ENCODE peak calls at places on chromosomes 2 and 18, in six cellular contexts. E is K562, D is upper lobe of left lung, M is HepG2, U is A549, A is GM12878. J is an unnamed sample. For H3K4me1, the result is how much of the 10 kb centered on the place peaks cover.

GRCh38 chr2:98378901-98379300 is 32.6 kb downstream of the CNGA3 start:
- ATAC-seq in E (no peak), D (peak), M (no peak), U (no peak), A (no peak), J (peak)

GRCh38 chr2:233061007-233061590 is 957 bp downstream of the INPP5D start:
- ATAC-seq in E (no peak), D (no peak), M (no peak), U (no peak), A (peak), J (no peak)

GRCh38 chr2:189149981-189150380 is 29.6 kb downstream of the COL5A2 start:
- ATAC-seq in E (no peak), D (no peak), M (no peak), U (no peak), A (no peak), J (no peak)

GRCh38 chr2:96485350-96485749 is 19.8 kb downstream of the NEURL3 start:
- ATAC-seq in E (peak), D (peak), M (peak), U (peak), A (peak), J (no peak)

GRCh38 chr2:30583204-30583749 is 136.2 kb downstream of the LCLAT1 start:
- ATAC-seq in E (peak), D (no peak), M (no peak), U (no peak), A (no peak), J (no peak)

GRCh38 chr18:68462148-68462547 is 252.8 kb downstream of the TMX3 start:
- ATAC-seq in E (no peak), D (no peak), M (no peak), U (no peak), A (no peak), J (no peak)

GRCh38 chr2:176626796-176627195 is 357.6 kb downstream of the MTX2 start:
- ATAC-seq in E (no peak), D (no peak), M (no peak), U (no peak), A (no peak), J (no peak)

GRCh38 chr2:95315801-95316411 is 18.8 kb downstream of the KCNIP3 start:
- ATAC-seq in E (no peak), D (no peak), M (no peak), U (no peak), A (no peak), J (no peak)

GRCh38 chr2:143802871-143803650 is 673.8 kb downstream of the ARHGAP15 start:
- ATAC-seq in E (no peak), D (no peak), M (no peak), U (no peak), A (peak), J (no peak)

GRCh38 chr2:6945087-6945813 is 28.0 kb downstream of the RNF144A start:
- ATAC-seq in E (no peak), D (no peak), M (no peak), U (no peak), A (peak), J (no peak)

GRCh38 chr2:240800241-240800640 is 19.8 kb downstream of the KIF1A start:
- ATAC-seq in E (no peak), D (no peak), M (no peak), U (no peak), A (no peak), J (no peak)

GRCh38 chr18:46343456-46343855 is 239.3 kb downstream of the HAUS1 start:
- ATAC-seq in E (no peak), D (no peak), M (no peak), U (no peak), A (no peak), J (no peak)

GRCh38 chr2:232386490-232386739 is 7.9 kb downstream of the ALPP start:
- ATAC-seq in E (no peak), D (peak), M (no peak), U (peak), A (no peak), J (no peak)

GRCh38 chr2:161017780-161018440 is 142.3 kb upstream of the TANK start:
- ATAC-seq in E (no peak), D (no peak), M (no peak), U (no peak), A (no peak), J (no peak)

GRCh38 chr18:75289762-75290161 is 79.2 kb downstream of the TSHZ1 start:
- ATAC-seq in E (no peak), D (no peak), M (no peak), U (no peak), A (no peak), J (no peak)

GRCh38 chr2:31023550-31023949 is 114.7 kb downstream of the GALNT14 start:
- ATAC-seq in E (no peak), D (no peak), M (no peak), U (no peak), A (no peak), J (no peak)

GRCh38 chr2:230905448-230906430 is 19.3 kb downstream of the GPR55 start:
- ATAC-seq in E (peak), D (no peak), M (peak), U (no peak), A (peak), J (no peak)

GRCh38 chr2:130827502-130828251 is 9.0 kb upstream of the ARHGEF4 start:
- ATAC-seq in E (no peak), D (no peak), M (no peak), U (no peak), A (no peak), J (no peak)

GRCh38 chr2:102238039-102238756 is 51.4 kb downstream of the IL1RL2 start:
- ATAC-seq in E (no peak), D (no peak), M (no peak), U (no peak), A (no peak), J (no peak)

GRCh38 chr18:79642626-79643025 is 37.0 kb upstream of the CTDP1 start:
- ATAC-seq in E (no peak), D (no peak), M (no peak), U (no peak), A (no peak), J (no peak)

GRCh38 chr2:210861038-210861665 is 304.8 kb downstream of the CPS1 start:
- ATAC-seq in E (no peak), D (no peak), M (no peak), U (no peak), A (no peak), J (no peak)

GRCh38 chr18:2532797-2533196 is 38.5 kb downstream of the METTL4 start:
- ATAC-seq in E (no peak), D (no peak), M (no peak), U (no peak), A (no peak), J (no peak)

GRCh38 chr2:72144746-72145657 is 2.7 kb downstream of the CYP26B1 start:
- ATAC-seq in E (no peak), D (no peak), M (peak), U (peak), A (no peak), J (no peak)

GRCh38 chr2:106867231-106867943 is 18.6 kb downstream of the ST6GAL2 start:
- ATAC-seq in E (no peak), D (no peak), M (no peak), U (no peak), A (no peak), J (no peak)

GRCh38 chr18:56068030-56068671 is 480.2 kb upstream of the TCF4 start:
- ATAC-seq in E (no peak), D (no peak), M (no peak), U (no peak), A (no peak), J (no peak)

GRCh38 chr2:64478502-64479230 is 24.7 kb downstream of the LGALSL start:
- ATAC-seq in E (no peak), D (no peak), M (no peak), U (no peak), A (no peak), J (no peak)

GRCh38 chr2:121925466-121925865 is 170.0 kb downstream of the TSN start:
- ATAC-seq in E (no peak), D (no peak), M (no peak), U (no peak), A (no peak), J (no peak)

GRCh38 chr2:152167070-152167469 is 8.5 kb downstream of the STAM2 start:
- ATAC-seq in E (peak), D (no peak), M (no peak), U (no peak), A (peak), J (no peak)

GRCh38 chr18:53946561-53946960 is 277.9 kb downstream of the MBD2 start:
- ATAC-seq in E (no peak), D (no peak), M (no peak), U (no peak), A (no peak), J (no peak)

DNA sequence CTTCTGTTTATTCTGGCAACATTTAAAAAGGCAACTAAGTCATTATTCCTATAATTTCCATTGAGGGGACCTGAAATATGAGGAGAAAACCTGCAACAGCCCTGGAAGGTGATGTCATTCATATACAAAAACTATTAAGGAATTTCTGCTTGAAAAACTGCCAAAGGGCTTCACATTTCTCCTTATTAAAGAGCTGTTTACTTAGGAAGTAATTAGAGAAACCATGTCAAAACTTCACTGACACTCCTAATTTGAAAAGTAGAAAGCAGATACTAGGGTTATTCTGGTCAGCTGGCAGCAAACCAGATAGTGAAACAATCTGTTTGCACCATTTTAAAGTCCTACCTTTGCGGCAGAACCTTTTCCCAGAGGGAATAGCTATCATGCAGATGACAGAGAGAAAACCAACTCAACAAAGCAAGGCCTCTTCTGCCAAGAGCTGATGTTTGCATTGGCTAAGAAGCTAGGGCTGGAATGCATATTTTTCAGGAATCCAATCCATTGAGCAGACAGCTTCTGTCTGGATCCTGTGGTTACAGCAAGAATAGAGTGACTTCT is 592.2 kb upstream of the SYT4 start:
- ATAC-seq in E (no peak), D (no peak), M (no peak), U (no peak), A (no peak), J (no peak)
- TF ChIP-seq EP300 in E (no peak), D (no peak), M (no peak), U (no peak), A (no peak), J (no peak)

GRCh38 chr2:203240491-203240890 is 1.7 kb downstream of the CYP20A1 start:
- ATAC-seq in E (no peak), D (no peak), M (no peak), U (no peak), A (no peak), J (no peak)
- H3K4me3 ChIP-seq in E (peak), D (no peak), M (peak), U (no peak), A (peak), J (no peak)

GRCh38 chr18:77679869-77680268 is 430.2 kb downstream of the GALR1 start:
- ATAC-seq in E (no peak), D (no peak), M (no peak), U (no peak), A (no peak), J (no peak)

GRCh38 chr18:77671456-77672167 is 422.0 kb downstream of the GALR1 start:
- ATAC-seq in E (no peak), D (no peak), M (no peak), U (no peak), A (no peak), J (no peak)

DNA sequence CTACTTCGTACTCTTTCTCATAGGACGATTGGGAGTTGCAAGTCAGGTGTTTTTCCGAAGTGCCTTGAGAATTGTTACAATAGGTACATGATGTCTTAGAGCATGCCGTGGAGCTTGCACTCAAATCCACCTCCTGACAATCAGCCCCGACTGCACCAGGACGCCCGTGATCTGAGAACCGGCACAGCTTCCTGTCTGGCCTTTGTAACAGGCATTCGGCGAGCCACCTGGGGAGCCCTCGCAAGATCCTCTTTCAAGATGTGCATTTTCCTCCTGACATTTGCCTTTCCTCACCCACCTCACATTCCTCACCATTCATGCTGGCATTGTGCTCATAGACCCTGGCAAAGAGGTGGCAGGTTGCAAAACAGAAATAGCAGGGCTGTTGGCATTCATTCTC is 427.3 kb downstream of the GALR1 start:
- ATAC-seq in E (no peak), D (no peak), M (no peak), U (no peak), A (no peak), J (no peak)
- H3K4me1 ChIP-seq in E (under half), D (under half), M (under half), U (under half), A (under half), J (under half)

GRCh38 chr2:60883896-60884295 is 2.5 kb downstream of the REL start:
- ATAC-seq in E (no peak), D (no peak), M (no peak), U (no peak), A (no peak), J (no peak)

GRCh38 chr2:60884795-60885194 is 3.4 kb downstream of the REL start:
- ATAC-seq in E (peak), D (no peak), M (no peak), U (no peak), A (no peak), J (no peak)

GRCh38 chr2:60882971-60883753 is 1.8 kb downstream of the REL start:
- ATAC-seq in E (peak), D (no peak), M (no peak), U (no peak), A (peak), J (no peak)

GRCh38 chr2:60880633-60880987 is 764 bp upstream of the REL start:
- ATAC-seq in E (no peak), D (no peak), M (peak), U (peak), A (no peak), J (peak)

DNA sequence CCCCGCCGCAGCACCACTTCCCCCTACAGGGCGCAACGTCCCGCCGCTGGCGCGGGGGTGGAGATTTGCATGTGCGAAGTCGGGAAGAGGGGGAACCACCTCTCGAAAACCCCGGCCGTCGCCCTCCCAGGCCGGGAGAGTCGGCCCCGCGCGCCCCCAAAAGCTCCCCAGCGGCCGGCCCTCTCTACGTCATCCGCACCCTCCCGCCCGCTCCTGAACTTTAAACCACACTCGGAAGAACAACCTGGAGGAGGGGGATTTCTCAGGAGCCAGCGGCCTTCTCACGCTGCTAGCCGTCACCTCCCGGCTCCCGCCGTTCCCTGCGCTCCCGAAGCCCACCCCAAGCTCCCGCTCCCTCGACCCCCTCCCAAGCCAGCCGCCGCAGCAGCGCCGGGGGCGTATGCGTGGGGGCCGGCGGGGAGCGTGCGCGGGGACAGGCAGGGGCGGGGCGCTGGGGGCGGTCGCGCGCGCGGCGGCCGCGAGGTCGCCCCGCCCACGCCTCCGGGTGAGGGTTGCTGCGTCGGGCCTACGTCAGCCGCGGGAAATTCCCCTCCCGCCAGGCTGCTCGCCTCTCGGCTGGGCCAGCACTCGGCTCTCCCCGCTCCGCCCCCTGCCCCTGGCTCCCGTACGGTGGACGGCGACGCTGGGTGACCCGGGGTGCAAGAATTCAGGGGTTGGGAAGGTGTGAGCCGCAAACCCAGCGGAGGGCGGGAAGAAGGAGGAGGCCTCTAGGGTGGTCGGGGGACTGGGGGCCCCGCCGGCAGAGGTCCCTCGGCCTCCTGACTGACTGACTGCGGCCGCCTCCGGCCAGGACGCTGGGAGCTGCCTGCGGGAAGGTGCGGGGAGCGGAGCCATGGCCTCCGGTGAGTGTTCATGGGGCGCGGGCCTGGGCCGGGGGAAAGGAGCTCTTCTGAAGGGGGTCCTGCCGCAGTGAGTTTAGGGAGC is at the start of gene REL:
- ATAC-seq in E (peak), D (peak), M (peak), U (peak), A (peak), J (peak)
- TF ChIP-seq EP300 in E (no peak), D (no peak), M (no peak), U (no peak), A (peak), J (no peak)

GRCh38 chr2:119759451-119760236 is at the start of gene PTPN4:
- ATAC-seq in E (peak), D (peak), M (peak), U (peak), A (peak), J (peak)
- H3K4me3 ChIP-seq in E (peak), D (peak), M (peak), U (peak), A (peak), J (peak)

GRCh38 chr2:80073134-80073561 is 231.4 kb downstream of the LRRTM1 start:
- ATAC-seq in E (peak), D (peak), M (peak), U (peak), A (peak), J (no peak)
- H3K4me1 ChIP-seq in E (under half), D (under half), M (under half), U (under half), A (under half), J (under half)

GRCh38 chr2:239086325-239087020 is 238.6 kb downstream of the TWIST2 start:
- ATAC-seq in E (peak), D (no peak), M (no peak), U (no peak), A (no peak), J (no peak)

GRCh38 chr2:239085201-239085992 is 237.5 kb downstream of the TWIST2 start:
- ATAC-seq in E (no peak), D (no peak), M (no peak), U (no peak), A (no peak), J (no peak)

GRCh38 chr2:239084007-239084406 is 236.1 kb downstream of the TWIST2 start:
- ATAC-seq in E (no peak), D (no peak), M (no peak), U (no peak), A (no peak), J (no peak)

GRCh38 chr2:239089884-239090283 is 242.0 kb downstream of the TWIST2 start:
- ATAC-seq in E (no peak), D (no peak), M (no peak), U (no peak), A (no peak), J (no peak)

GRCh38 chr2:239087041-239087710 is 239.3 kb downstream of the TWIST2 start:
- ATAC-seq in E (peak), D (no peak), M (no peak), U (no peak), A (no peak), J (no peak)
- TF ChIP-seq EP300 in E (no peak), D (no peak), M (no peak), U (no peak), A (no peak), J (no peak)

J was measured in gastroesophageal sphincter.